ENCODE peak calls at places on chromosomes 5 and 9, in four cellular contexts. E is posterior vena cava, Z is HepG2, Q is EL. S is an unnamed sample.
A peak's percentile ranks its signal among the peaks of the same experiment; 100 is the strongest.

GRCh38 chr5:60652206-60652605 is 47.8 kb downstream of the DEPDC1B start:
- DNase-seq in Z (no peak), E (no peak), Q (peak; percentile 87), S (no peak)

GRCh38 chr5:124180523-124181461 is 565.6 kb downstream of the ZNF608 start:
- DNase-seq in Z (no peak), E (no peak), Q (peak; percentile 37), S (no peak)

GRCh38 chr9:110086537-110086936 is 121.4 kb downstream of the C9orf152 start:
- DNase-seq in Z (no peak), Q (no peak), E (no peak), S (no peak)

GRCh38 chr5:88883566-88884434 is 816 bp upstream of the MEF2C start:
- DNase-seq in Z (no peak), Q (peak; percentile 49), E (peak; percentile 89), S (no peak)

GRCh38 chr5:95743877-95744276 is 12.7 kb downstream of the RHOBTB3 start:
- DNase-seq in Q (no peak), E (no peak), Z (no peak), S (no peak)

GRCh38 chr9:97109194-97109811 is 70.4 kb upstream of the CTSV start:
- DNase-seq in Z (peak; percentile 64), E (no peak), Q (peak; percentile 50), S (no peak)

GRCh38 chr5:176589039-176589769 is 20.8 kb downstream of the GPRIN1 start:
- DNase-seq in Z (no peak), E (no peak), Q (no peak), S (no peak)

GRCh38 chr5:92801921-92802320 is 779.1 kb downstream of the NR2F1-AS1 start:
- DNase-seq in Z (peak; percentile 36), E (no peak), Q (no peak), S (no peak)

GRCh38 chr5:78060421-78060820 is 234.1 kb downstream of the AP3B1 start:
- DNase-seq in E (no peak), Z (no peak), Q (peak; percentile 32), S (no peak)

GRCh38 chr9:113238859-113239231 is 17.5 kb downstream of the SLC31A1 start:
- DNase-seq in Q (no peak), Z (no peak), E (no peak), S (no peak)

GRCh38 chr5:57538341-57538955 is 55.8 kb upstream of the ACTBL2 start:
- DNase-seq in Q (peak; percentile 72), Z (no peak), E (no peak), S (no peak)

GRCh38 chr5:173862047-173862477 is 26.1 kb upstream of the CPEB4 start:
- DNase-seq in E (no peak), Z (no peak), Q (no peak), S (no peak)

GRCh38 chr9:136587944-136588662 is 42.3 kb upstream of the NOTCH1 start:
- DNase-seq in Z (no peak), E (no peak), Q (no peak), S (no peak)

S was measured in T-helper 17 cell.